ENCODE peak calls at places on chromosome 17, in six cellular contexts. U, P, Y, X, L and O are unnamed samples.

GRCh38 chr17:10031102-10031501 is 126.0 kb upstream of the RCVRN start:
- DNase-seq in U (no peak), P (no peak), Y (no peak), X (no peak), L (no peak), O (no peak)

GRCh38 chr17:59331929-59332889 is 754 bp downstream of the YPEL2 start:
- DNase-seq in U (peak), P (peak), Y (peak), X (peak), L (no peak), O (no peak)

GRCh38 chr17:18224053-18224427 is 1.4 kb upstream of the LLGL1 start:
- DNase-seq in U (no peak), P (no peak), Y (no peak), X (no peak), L (no peak), O (peak)

GRCh38 chr17:67377727-67378443 is 804 bp downstream of the PITPNC1 start:
- DNase-seq in U (peak), P (peak), Y (peak), X (peak), L (peak), O (no peak)

GRCh38 chr17:81993726-81994592 is 16.5 kb downstream of the ASPSCR1 start:
- DNase-seq in U (peak), P (no peak), Y (no peak), X (no peak), L (no peak), O (no peak)

GRCh38 chr17:31499771-31500554 is 108.5 kb downstream of the RAB11FIP4 start:
- DNase-seq in U (peak), P (peak), Y (no peak), X (peak), L (peak), O (peak)

GRCh38 chr17:63557416-63557815 is 7.1 kb downstream of the DCAF7 start:
- DNase-seq in U (no peak), P (no peak), Y (no peak), X (no peak), L (no peak), O (no peak)

GRCh38 chr17:36934144-36934758 is 3.0 kb upstream of the LHX1 start:
- DNase-seq in U (no peak), P (no peak), Y (peak), X (no peak), L (no peak), O (no peak)

GRCh38 chr17:49076575-49077384 is 55.8 kb upstream of the B4GALNT2 start:
- DNase-seq in U (no peak), P (no peak), Y (no peak), X (no peak), L (peak), O (peak)

GRCh38 chr17:337453-337852 is 15.2 kb downstream of the RPH3AL start:
- DNase-seq in U (no peak), P (peak), Y (peak), X (no peak), L (no peak), O (no peak)

GRCh38 chr17:3557768-3558583 is at the start of gene TRPV3:
- DNase-seq in U (peak), P (peak), Y (peak), X (peak), L (peak), O (peak)

GRCh38 chr17:81821603-81822311 is 11.3 kb downstream of the MCRIP1 start:
- DNase-seq in U (peak), P (peak), Y (peak), X (peak), L (peak), O (peak)

GRCh38 chr17:35713069-35713728 is 18.2 kb upstream of the RASL10B start:
- DNase-seq in U (no peak), P (no peak), Y (no peak), X (no peak), L (peak), O (peak)

GRCh38 chr17:2710804-2711607 is 558 bp downstream of the CLUH start:
- DNase-seq in U (peak), P (no peak), Y (peak), X (no peak), L (no peak), O (no peak)

GRCh38 chr17:82356845-82357355 is 2.1 kb upstream of the TEX19 start:
- DNase-seq in U (no peak), P (peak), Y (no peak), X (no peak), L (no peak), O (no peak)

GRCh38 chr17:50693041-50693682 is 14.6 kb downstream of the ANKRD40 start:
- DNase-seq in U (no peak), P (no peak), Y (no peak), X (no peak), L (peak), O (no peak)

GRCh38 chr17:62792122-62792800 is 15.9 kb downstream of the MARCHF10 start:
- DNase-seq in U (no peak), P (no peak), Y (no peak), X (no peak), L (peak), O (peak)

GRCh38 chr17:78038748-78039288 is 80.3 kb downstream of the TNRC6C start:
- DNase-seq in U (no peak), P (no peak), Y (no peak), X (no peak), L (no peak), O (no peak)

GRCh38 chr17:77042688-77043330 is 98.0 kb upstream of the SEC14L1 start:
- DNase-seq in U (no peak), P (no peak), Y (no peak), X (no peak), L (no peak), O (no peak)

GRCh38 chr17:30824002-30824355 is 513 bp downstream of the CRLF3 start:
- DNase-seq in U (no peak), P (peak), Y (no peak), X (no peak), L (peak), O (no peak)

GRCh38 chr17:63939884-63940283 is 7.8 kb upstream of the CD79B start:
- DNase-seq in U (peak), P (no peak), Y (no peak), X (no peak), L (no peak), O (no peak)

GRCh38 chr17:35080536-35080935 is 17.0 kb upstream of the RFFL start:
- DNase-seq in U (no peak), P (no peak), Y (no peak), X (no peak), L (no peak), O (no peak)

GRCh38 chr17:4869599-4869998 is 29.7 kb upstream of the C17orf107 start:
- DNase-seq in U (no peak), P (no peak), Y (no peak), X (no peak), L (no peak), O (no peak)

GRCh38 chr17:77233635-77234334 is 93.0 kb downstream of the SEC14L1 start:
- DNase-seq in U (no peak), P (no peak), Y (no peak), X (peak), L (peak), O (peak)

GRCh38 chr17:21199311-21199710 is 14.7 kb downstream of the TMEM11 start:
- DNase-seq in U (no peak), P (no peak), Y (no peak), X (no peak), L (peak), O (peak)

GRCh38 chr17:77441130-77441920 is 300.6 kb downstream of the SEC14L1 start:
- DNase-seq in U (no peak), P (peak), Y (no peak), X (no peak), L (no peak), O (no peak)

GRCh38 chr17:38554430-38555350 is 51.1 kb downstream of the SRCIN1 start:
- DNase-seq in U (no peak), P (no peak), Y (no peak), X (no peak), L (peak), O (peak)

GRCh38 chr17:78484300-78485159 is 92.7 kb downstream of the DNAH17 start:
- DNase-seq in U (no peak), P (peak), Y (peak), X (peak), L (no peak), O (no peak)

GRCh38 chr17:57548421-57549385 is 196.4 kb downstream of the CCDC182 start:
- DNase-seq in U (no peak), P (no peak), Y (no peak), X (no peak), L (peak), O (peak)

GRCh38 chr17:29747660-29748059 is 124.9 kb upstream of the CORO6 start:
- DNase-seq in U (no peak), P (no peak), Y (no peak), X (no peak), L (no peak), O (no peak)

GRCh38 chr17:32903774-32904673 is 23.9 kb upstream of the TMEM98 start:
- DNase-seq in U (no peak), P (no peak), Y (no peak), X (no peak), L (no peak), O (no peak)

GRCh38 chr17:67520282-67520906 is 143.3 kb downstream of the PITPNC1 start:
- DNase-seq in U (no peak), P (no peak), Y (no peak), X (no peak), L (peak), O (peak)

GRCh38 chr17:61130320-61130719 is 269.3 kb upstream of the TBX2 start:
- DNase-seq in U (no peak), P (no peak), Y (no peak), X (no peak), L (no peak), O (no peak)

GRCh38 chr17:4610162-4610561 is 25.8 kb downstream of the SMTNL2 start:
- DNase-seq in U (no peak), P (no peak), Y (no peak), X (peak), L (no peak), O (no peak)

GRCh38 chr17:66481259-66481658 is 178.8 kb downstream of the PRKCA start:
- DNase-seq in U (no peak), P (no peak), Y (no peak), X (no peak), L (no peak), O (no peak)

GRCh38 chr17:2883544-2884203 is 87.4 kb downstream of the RAP1GAP2 start:
- DNase-seq in U (no peak), P (no peak), Y (no peak), X (no peak), L (peak), O (peak)

GRCh38 chr17:17538417-17539391 is 42.5 kb upstream of the RASD1 start:
- DNase-seq in U (peak), P (no peak), Y (peak), X (peak), L (peak), O (no peak)

GRCh38 chr17:47884905-47885735 is 10.9 kb upstream of the SP2 start:
- DNase-seq in U (no peak), P (no peak), Y (peak), X (no peak), L (no peak), O (no peak)

GRCh38 chr17:9002610-9003354 is 18.5 kb upstream of the NTN1 start:
- DNase-seq in U (no peak), P (peak), Y (peak), X (no peak), L (peak), O (no peak)
- H3K4me3 ChIP-seq in U (peak), P (peak), Y (no peak), X (peak), L (no peak), O (no peak)

DNA sequence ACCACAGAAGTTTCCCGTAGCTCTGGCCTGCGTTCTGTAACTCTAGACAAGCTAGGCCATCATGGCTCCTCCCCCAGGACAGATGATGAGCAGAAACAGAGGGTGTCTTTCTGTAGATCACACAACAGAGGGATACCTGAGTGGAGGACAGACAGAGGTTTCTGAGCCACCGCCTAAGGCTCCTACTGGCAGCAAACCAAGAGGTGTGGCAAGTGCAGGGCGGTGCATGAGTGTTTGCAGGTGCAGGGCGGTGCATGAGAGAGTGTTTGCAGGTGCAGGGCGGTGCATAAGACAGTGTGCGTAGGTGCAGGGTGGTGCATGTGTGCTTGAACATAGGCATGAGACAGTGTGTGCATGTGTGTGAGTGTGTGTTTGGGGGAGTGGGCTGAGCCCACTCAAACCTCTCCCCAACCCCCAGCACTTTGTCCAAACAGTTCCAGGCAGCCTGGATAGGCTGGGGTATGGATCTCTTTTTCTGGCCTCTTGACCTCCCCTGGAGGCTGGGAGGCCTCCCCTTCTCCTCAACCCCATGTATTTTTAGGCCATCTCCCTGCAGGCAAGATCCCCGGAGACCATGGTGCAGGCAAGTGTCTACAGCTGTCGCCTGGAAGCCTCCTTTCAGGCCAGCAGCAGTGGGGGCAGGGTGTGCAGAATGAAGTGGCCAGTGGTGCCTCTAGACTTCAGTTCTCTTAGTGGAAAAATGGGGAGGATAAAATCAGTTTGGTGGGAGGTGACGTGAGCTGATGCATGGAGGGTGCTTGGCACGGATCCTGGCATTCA is 53.4 kb upstream of the CBX4 start:
- DNase-seq in U (no peak), P (peak), Y (peak), X (peak), L (no peak), O (no peak)
- TF ChIP-seq CTCF in U (no peak), P (no peak), Y (no peak), X (no peak), L (no peak), O (no peak)

GRCh38 chr17:42563543-42563942 is 1.6 kb downstream of the COASY start:
- DNase-seq in U (no peak), P (no peak), Y (peak), X (peak), L (no peak), O (no peak)
- H3K4me3 ChIP-seq in U (peak), P (no peak), Y (no peak), X (peak), L (peak), O (peak)

GRCh38 chr17:45666046-45666600 is 118.0 kb upstream of the CRHR1 start:
- DNase-seq in U (no peak), P (no peak), Y (no peak), X (no peak), L (no peak), O (no peak)
- TF ChIP-seq CTCF in U (no peak), P (no peak), Y (no peak), X (no peak), L (no peak), O (no peak)

GRCh38 chr17:73901249-73901648 is 257.0 kb upstream of the SDK2 start:
- DNase-seq in U (no peak), P (no peak), Y (no peak), X (no peak), L (no peak), O (no peak)

GRCh38 chr17:73900516-73900915 is 256.3 kb upstream of the SDK2 start:
- DNase-seq in U (no peak), P (no peak), Y (no peak), X (no peak), L (no peak), O (no peak)

GRCh38 chr17:73902416-73903181 is 258.4 kb upstream of the SDK2 start:
- DNase-seq in U (no peak), P (no peak), Y (peak), X (no peak), L (no peak), O (no peak)

GRCh38 chr17:73899839-73900238 is 255.6 kb upstream of the SDK2 start:
- DNase-seq in U (no peak), P (no peak), Y (no peak), X (no peak), L (no peak), O (no peak)

DNA sequence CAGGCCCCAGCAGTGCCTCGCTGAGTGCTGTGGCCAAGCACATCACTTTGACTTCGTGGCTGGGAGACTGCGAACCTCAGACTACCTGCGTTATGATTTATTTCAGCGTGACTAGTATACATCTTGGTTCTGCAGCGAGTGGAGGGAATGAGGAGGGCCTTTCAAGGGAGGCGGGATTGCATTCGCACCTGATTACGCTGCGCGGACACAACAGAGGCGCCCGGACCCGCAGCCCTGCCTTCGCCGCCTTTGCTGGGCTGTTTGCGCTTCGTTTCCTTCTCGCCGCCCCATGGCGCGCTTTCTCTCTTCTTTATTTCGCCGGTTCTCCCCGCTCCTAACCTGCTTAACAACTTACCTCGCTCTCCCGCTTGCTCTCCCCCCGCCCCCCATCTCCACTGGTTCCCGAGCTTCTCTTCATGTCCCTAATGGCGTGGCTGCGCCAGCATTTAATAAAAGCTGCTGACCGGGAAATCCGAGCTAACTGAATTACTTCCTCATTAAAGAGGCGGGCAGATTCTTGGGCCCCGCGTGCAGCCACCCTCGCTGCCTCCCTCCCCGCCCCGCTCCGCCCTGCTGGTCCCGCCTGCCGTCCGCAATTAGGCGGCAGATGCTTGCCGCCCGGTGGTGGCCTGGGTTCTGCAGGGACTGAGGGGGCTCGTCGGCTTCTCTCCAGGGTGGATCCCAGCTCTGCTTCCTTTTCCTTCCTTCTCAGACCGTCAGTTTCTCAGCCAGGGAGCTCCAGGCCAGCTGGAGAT is 257.6 kb upstream of the SDK2 start:
- DNase-seq in U (peak), P (peak), Y (peak), X (peak), L (no peak), O (peak)
- H3K4me3 ChIP-seq in U (peak), P (peak), Y (no peak), X (peak), L (peak), O (peak)